ENCODE peak calls at places on chromosomes 3 and 15, in nine cellular contexts. One of them, this sample, is unnamed.

GRCh38 chr3:64983583-64984359 is 296.0 kb upstream of the ADAMTS9 start:
- DNase-seq in SJSA1: no peak
- DNase-seq in Right ventricle myocardium superior: peak
- DNase-seq in caudate nucleus: no peak
- DNase-seq in EL: no peak
- DNase-seq in T47D: no peak
- DNase-seq in foreskin fibroblast: no peak
- DNase-seq in psoas muscle: no peak
- DNase-seq in activated CD8-positive, alpha-beta memory T cell treated with anti-CD3 and anti-CD28 coated beads for 4 hours: no peak
- DNase-seq in this sample: no peak

GRCh38 chr15:80996247-80996646 is 4.5 kb upstream of the TLNRD1 start:
- DNase-seq in SJSA1: no peak
- DNase-seq in Right ventricle myocardium superior: no peak
- DNase-seq in caudate nucleus: no peak
- DNase-seq in EL: no peak
- DNase-seq in T47D: no peak
- DNase-seq in foreskin fibroblast: peak
- DNase-seq in psoas muscle: no peak
- DNase-seq in activated CD8-positive, alpha-beta memory T cell treated with anti-CD3 and anti-CD28 coated beads for 4 hours: no peak
- DNase-seq in this sample: peak

GRCh38 chr3:193605876-193606275 is 12.9 kb downstream of the OPA1 start:
- DNase-seq in SJSA1: peak
- DNase-seq in Right ventricle myocardium superior: no peak
- DNase-seq in caudate nucleus: no peak
- DNase-seq in EL: peak
- DNase-seq in T47D: peak
- DNase-seq in foreskin fibroblast: peak
- DNase-seq in psoas muscle: no peak
- DNase-seq in activated CD8-positive, alpha-beta memory T cell treated with anti-CD3 and anti-CD28 coated beads for 4 hours: no peak
- DNase-seq in this sample: peak

GRCh38 chr3:43709022-43709421 is 18.3 kb downstream of the ABHD5 start:
- DNase-seq in SJSA1: no peak
- DNase-seq in Right ventricle myocardium superior: no peak
- DNase-seq in caudate nucleus: no peak
- DNase-seq in EL: peak
- DNase-seq in T47D: no peak
- DNase-seq in foreskin fibroblast: peak
- DNase-seq in psoas muscle: no peak
- DNase-seq in activated CD8-positive, alpha-beta memory T cell treated with anti-CD3 and anti-CD28 coated beads for 4 hours: no peak
- DNase-seq in this sample: no peak

GRCh38 chr15:65088643-65089021 is 12.1 kb downstream of the KBTBD13 start:
- DNase-seq in SJSA1: no peak
- DNase-seq in Right ventricle myocardium superior: no peak
- DNase-seq in caudate nucleus: no peak
- DNase-seq in EL: no peak
- DNase-seq in T47D: no peak
- DNase-seq in foreskin fibroblast: no peak
- DNase-seq in psoas muscle: no peak
- DNase-seq in activated CD8-positive, alpha-beta memory T cell treated with anti-CD3 and anti-CD28 coated beads for 4 hours: no peak
- DNase-seq in this sample: no peak

GRCh38 chr15:61906961-61907752 is 153.1 kb downstream of the VPS13C start:
- DNase-seq in SJSA1: no peak
- DNase-seq in Right ventricle myocardium superior: no peak
- DNase-seq in caudate nucleus: no peak
- DNase-seq in EL: no peak
- DNase-seq in T47D: no peak
- DNase-seq in foreskin fibroblast: no peak
- DNase-seq in psoas muscle: no peak
- DNase-seq in activated CD8-positive, alpha-beta memory T cell treated with anti-CD3 and anti-CD28 coated beads for 4 hours: no peak
- DNase-seq in this sample: no peak

GRCh38 chr3:41131224-41131623 is 68.1 kb upstream of the CTNNB1 start:
- DNase-seq in SJSA1: no peak
- DNase-seq in Right ventricle myocardium superior: no peak
- DNase-seq in caudate nucleus: no peak
- DNase-seq in EL: peak
- DNase-seq in T47D: no peak
- DNase-seq in foreskin fibroblast: no peak
- DNase-seq in psoas muscle: no peak
- DNase-seq in activated CD8-positive, alpha-beta memory T cell treated with anti-CD3 and anti-CD28 coated beads for 4 hours: no peak
- DNase-seq in this sample: peak

GRCh38 chr3:64578384-64578783 is 109.4 kb downstream of the ADAMTS9 start:
- DNase-seq in SJSA1: peak
- DNase-seq in Right ventricle myocardium superior: no peak
- DNase-seq in caudate nucleus: no peak
- DNase-seq in EL: no peak
- DNase-seq in T47D: no peak
- DNase-seq in foreskin fibroblast: no peak
- DNase-seq in psoas muscle: no peak
- DNase-seq in activated CD8-positive, alpha-beta memory T cell treated with anti-CD3 and anti-CD28 coated beads for 4 hours: no peak
- DNase-seq in this sample: peak

GRCh38 chr3:195847061-195847950 is 35.6 kb upstream of the MUC4 start:
- DNase-seq in SJSA1: peak
- DNase-seq in Right ventricle myocardium superior: no peak
- DNase-seq in caudate nucleus: no peak
- DNase-seq in EL: peak
- DNase-seq in T47D: no peak
- DNase-seq in foreskin fibroblast: peak
- DNase-seq in psoas muscle: no peak
- DNase-seq in activated CD8-positive, alpha-beta memory T cell treated with anti-CD3 and anti-CD28 coated beads for 4 hours: no peak
- DNase-seq in this sample: peak

GRCh38 chr15:58582150-58582549 is 150.4 kb downstream of the LIPC start:
- DNase-seq in SJSA1: no peak
- DNase-seq in Right ventricle myocardium superior: no peak
- DNase-seq in caudate nucleus: no peak
- DNase-seq in EL: no peak
- DNase-seq in T47D: no peak
- DNase-seq in foreskin fibroblast: no peak
- DNase-seq in psoas muscle: no peak
- DNase-seq in activated CD8-positive, alpha-beta memory T cell treated with anti-CD3 and anti-CD28 coated beads for 4 hours: no peak
- DNase-seq in this sample: no peak

This sample was measured in astrocyte of the hippocampus.